ENCODE peak calls at places on chromosomes 16 and 17, in seven cellular contexts. One of them, this sample, is unnamed.

GRCh38 chr16:4535627-4536108 is 2.9 kb downstream of the CDIP1 start:
- DNase-seq in GM04503: no peak
- DNase-seq in OCI-LY7: no peak
- DNase-seq in colonic mucosa: no peak
- DNase-seq in A549: no peak
- DNase-seq in stimulated activated naive CD8-positive, alpha-beta T cell treated with anti-CD3 and anti-CD28 coated beads, Interleukin-15, amount 100 ng/mL, for 72 hours: peak
- DNase-seq in fibroblast of the conjunctiva: no peak
- DNase-seq in this sample: no peak

GRCh38 chr17:46770818-46771600 is 47.5 kb downstream of the WNT3 start:
- DNase-seq in GM04503: no peak
- DNase-seq in OCI-LY7: peak
- DNase-seq in colonic mucosa: peak
- DNase-seq in A549: peak
- DNase-seq in stimulated activated naive CD8-positive, alpha-beta T cell treated with anti-CD3 and anti-CD28 coated beads, Interleukin-15, amount 100 ng/mL, for 72 hours: peak
- DNase-seq in fibroblast of the conjunctiva: no peak
- DNase-seq in this sample: peak

GRCh38 chr17:59366773-59367656 is 35.6 kb downstream of the YPEL2 start:
- DNase-seq in GM04503: no peak
- DNase-seq in OCI-LY7: no peak
- DNase-seq in colonic mucosa: peak
- DNase-seq in A549: no peak
- DNase-seq in stimulated activated naive CD8-positive, alpha-beta T cell treated with anti-CD3 and anti-CD28 coated beads, Interleukin-15, amount 100 ng/mL, for 72 hours: no peak
- DNase-seq in fibroblast of the conjunctiva: peak
- DNase-seq in this sample: no peak

GRCh38 chr17:74361613-74362391 is at the start of gene BTBD17:
- DNase-seq in GM04503: no peak
- DNase-seq in OCI-LY7: no peak
- DNase-seq in colonic mucosa: peak
- DNase-seq in A549: peak
- DNase-seq in stimulated activated naive CD8-positive, alpha-beta T cell treated with anti-CD3 and anti-CD28 coated beads, Interleukin-15, amount 100 ng/mL, for 72 hours: peak
- DNase-seq in fibroblast of the conjunctiva: no peak
- DNase-seq in this sample: no peak

GRCh38 chr16:2482181-2483107 is 7.5 kb downstream of the TBC1D24 start:
- DNase-seq in GM04503: no peak
- DNase-seq in OCI-LY7: no peak
- DNase-seq in colonic mucosa: no peak
- DNase-seq in A549: no peak
- DNase-seq in stimulated activated naive CD8-positive, alpha-beta T cell treated with anti-CD3 and anti-CD28 coated beads, Interleukin-15, amount 100 ng/mL, for 72 hours: no peak
- DNase-seq in fibroblast of the conjunctiva: peak
- DNase-seq in this sample: no peak

GRCh38 chr17:27888945-27889344 is 4.2 kb downstream of the LYRM9 start:
- DNase-seq in GM04503: no peak
- DNase-seq in OCI-LY7: no peak
- DNase-seq in colonic mucosa: no peak
- DNase-seq in A549: no peak
- DNase-seq in stimulated activated naive CD8-positive, alpha-beta T cell treated with anti-CD3 and anti-CD28 coated beads, Interleukin-15, amount 100 ng/mL, for 72 hours: no peak
- DNase-seq in fibroblast of the conjunctiva: no peak
- DNase-seq in this sample: no peak

GRCh38 chr17:27562777-27563455 is 68.1 kb upstream of the LGALS9 start:
- DNase-seq in GM04503: no peak
- DNase-seq in OCI-LY7: no peak
- DNase-seq in colonic mucosa: no peak
- DNase-seq in A549: no peak
- DNase-seq in stimulated activated naive CD8-positive, alpha-beta T cell treated with anti-CD3 and anti-CD28 coated beads, Interleukin-15, amount 100 ng/mL, for 72 hours: no peak
- DNase-seq in fibroblast of the conjunctiva: no peak
- DNase-seq in this sample: no peak

GRCh38 chr16:53089434-53090270 is 34.9 kb downstream of the CHD9 start:
- DNase-seq in GM04503: no peak
- DNase-seq in OCI-LY7: no peak
- DNase-seq in colonic mucosa: no peak
- DNase-seq in A549: no peak
- DNase-seq in stimulated activated naive CD8-positive, alpha-beta T cell treated with anti-CD3 and anti-CD28 coated beads, Interleukin-15, amount 100 ng/mL, for 72 hours: no peak
- DNase-seq in fibroblast of the conjunctiva: no peak
- DNase-seq in this sample: no peak

GRCh38 chr16:15772579-15773293 is 84.1 kb downstream of the MYH11 start:
- DNase-seq in GM04503: no peak
- DNase-seq in OCI-LY7: no peak
- DNase-seq in colonic mucosa: no peak
- DNase-seq in A549: no peak
- DNase-seq in stimulated activated naive CD8-positive, alpha-beta T cell treated with anti-CD3 and anti-CD28 coated beads, Interleukin-15, amount 100 ng/mL, for 72 hours: no peak
- DNase-seq in fibroblast of the conjunctiva: no peak
- DNase-seq in this sample: no peak

GRCh38 chr17:36443777-36444176 is 42.7 kb upstream of the ZNHIT3 start:
- DNase-seq in GM04503: no peak
- DNase-seq in OCI-LY7: no peak
- DNase-seq in colonic mucosa: no peak
- DNase-seq in A549: no peak
- DNase-seq in stimulated activated naive CD8-positive, alpha-beta T cell treated with anti-CD3 and anti-CD28 coated beads, Interleukin-15, amount 100 ng/mL, for 72 hours: no peak
- DNase-seq in fibroblast of the conjunctiva: no peak
- DNase-seq in this sample: no peak

GRCh38 chr17:66777689-66778225 is 57.2 kb upstream of the CACNG5 start:
- DNase-seq in GM04503: no peak
- DNase-seq in OCI-LY7: no peak
- DNase-seq in colonic mucosa: no peak
- DNase-seq in A549: no peak
- DNase-seq in stimulated activated naive CD8-positive, alpha-beta T cell treated with anti-CD3 and anti-CD28 coated beads, Interleukin-15, amount 100 ng/mL, for 72 hours: no peak
- DNase-seq in fibroblast of the conjunctiva: no peak
- DNase-seq in this sample: no peak

GRCh38 chr17:33291248-33292183 is 1.6 kb downstream of the ASIC2 start:
- DNase-seq in GM04503: no peak
- DNase-seq in OCI-LY7: no peak
- DNase-seq in colonic mucosa: peak
- DNase-seq in A549: peak
- DNase-seq in stimulated activated naive CD8-positive, alpha-beta T cell treated with anti-CD3 and anti-CD28 coated beads, Interleukin-15, amount 100 ng/mL, for 72 hours: no peak
- DNase-seq in fibroblast of the conjunctiva: no peak
- DNase-seq in this sample: no peak

GRCh38 chr16:6335072-6335471 is 997.6 kb upstream of the RBFOX1 start:
- DNase-seq in GM04503: no peak
- DNase-seq in OCI-LY7: peak
- DNase-seq in colonic mucosa: no peak
- DNase-seq in A549: peak
- DNase-seq in stimulated activated naive CD8-positive, alpha-beta T cell treated with anti-CD3 and anti-CD28 coated beads, Interleukin-15, amount 100 ng/mL, for 72 hours: no peak
- DNase-seq in fibroblast of the conjunctiva: no peak
- DNase-seq in this sample: no peak

GRCh38 chr16:70597135-70597534 is 49.2 kb upstream of the IL34 start:
- DNase-seq in GM04503: no peak
- DNase-seq in OCI-LY7: no peak
- DNase-seq in colonic mucosa: no peak
- DNase-seq in A549: no peak
- DNase-seq in stimulated activated naive CD8-positive, alpha-beta T cell treated with anti-CD3 and anti-CD28 coated beads, Interleukin-15, amount 100 ng/mL, for 72 hours: no peak
- DNase-seq in fibroblast of the conjunctiva: no peak
- DNase-seq in this sample: no peak

GRCh38 chr16:69820926-69821541 is 58.9 kb downstream of the WWP2 start:
- DNase-seq in GM04503: no peak
- DNase-seq in OCI-LY7: no peak
- DNase-seq in colonic mucosa: no peak
- DNase-seq in A549: no peak
- DNase-seq in stimulated activated naive CD8-positive, alpha-beta T cell treated with anti-CD3 and anti-CD28 coated beads, Interleukin-15, amount 100 ng/mL, for 72 hours: no peak
- DNase-seq in fibroblast of the conjunctiva: peak
- DNase-seq in this sample: no peak

GRCh38 chr17:48997827-48998556 is 807 bp downstream of the IGF2BP1 start:
- DNase-seq in GM04503: no peak
- DNase-seq in OCI-LY7: peak
- DNase-seq in colonic mucosa: no peak
- DNase-seq in A549: no peak
- DNase-seq in stimulated activated naive CD8-positive, alpha-beta T cell treated with anti-CD3 and anti-CD28 coated beads, Interleukin-15, amount 100 ng/mL, for 72 hours: no peak
- DNase-seq in fibroblast of the conjunctiva: no peak
- DNase-seq in this sample: no peak

GRCh38 chr16:48330847-48331204 is 54.4 kb downstream of the SIAH1 start:
- DNase-seq in GM04503: no peak
- DNase-seq in OCI-LY7: no peak
- DNase-seq in colonic mucosa: no peak
- DNase-seq in A549: no peak
- DNase-seq in stimulated activated naive CD8-positive, alpha-beta T cell treated with anti-CD3 and anti-CD28 coated beads, Interleukin-15, amount 100 ng/mL, for 72 hours: no peak
- DNase-seq in fibroblast of the conjunctiva: no peak
- DNase-seq in this sample: no peak

GRCh38 chr16:85419503-85420408 is 193.4 kb upstream of the GSE1 start:
- DNase-seq in GM04503: no peak
- DNase-seq in OCI-LY7: no peak
- DNase-seq in colonic mucosa: no peak
- DNase-seq in A549: no peak
- DNase-seq in stimulated activated naive CD8-positive, alpha-beta T cell treated with anti-CD3 and anti-CD28 coated beads, Interleukin-15, amount 100 ng/mL, for 72 hours: no peak
- DNase-seq in fibroblast of the conjunctiva: no peak
- DNase-seq in this sample: no peak

GRCh38 chr17:43949777-43950176 is 4.0 kb downstream of the PYY start:
- DNase-seq in GM04503: no peak
- DNase-seq in OCI-LY7: no peak
- DNase-seq in colonic mucosa: no peak
- DNase-seq in A549: no peak
- DNase-seq in stimulated activated naive CD8-positive, alpha-beta T cell treated with anti-CD3 and anti-CD28 coated beads, Interleukin-15, amount 100 ng/mL, for 72 hours: no peak
- DNase-seq in fibroblast of the conjunctiva: no peak
- DNase-seq in this sample: no peak